ENCODE peak calls at places on chromosomes 7 and 10, in five cellular contexts. E, I, A, B and V are unnamed samples.

GRCh38 chr10:101444058-101444457 is 90.1 kb downstream of the BTRC start:
- DNase-seq in E (no peak), I (no peak), A (no peak), B (no peak), V (peak)

GRCh38 chr7:115066050-115066449 is 144.2 kb downstream of the MDFIC start:
- DNase-seq in E (no peak), I (no peak), A (no peak), B (no peak), V (no peak)

GRCh38 chr10:70607936-70608335 is 5.4 kb upstream of the PRF1 start:
- DNase-seq in E (no peak), I (no peak), A (no peak), B (no peak), V (no peak)

GRCh38 chr10:106795619-106796018 is 368.9 kb downstream of the SORCS1 start:
- DNase-seq in E (no peak), I (peak), A (no peak), B (no peak), V (no peak)

GRCh38 chr10:6382081-6382480 is 179.3 kb downstream of the PFKFB3 start:
- DNase-seq in E (peak), I (no peak), A (peak), B (no peak), V (no peak)

GRCh38 chr7:92685146-92686042 is 95.2 kb upstream of the FAM133B start:
- DNase-seq in E (no peak), I (no peak), A (no peak), B (no peak), V (no peak)

GRCh38 chr10:120644549-120645410 is 187.8 kb downstream of the PLPP4 start:
- DNase-seq in E (no peak), I (peak), A (peak), B (no peak), V (no peak)

GRCh38 chr7:74584160-74584954 is 73.2 kb upstream of the GTF2I start:
- DNase-seq in E (no peak), I (no peak), A (no peak), B (no peak), V (no peak)

GRCh38 chr7:1667566-1668485 is 2.3 kb upstream of the ELFN1 start:
- DNase-seq in E (no peak), I (peak), A (no peak), B (no peak), V (no peak)

GRCh38 chr7:6164010-6164409 is 108.4 kb downstream of the CYTH3 start:
- DNase-seq in E (no peak), I (no peak), A (no peak), B (no peak), V (no peak)

GRCh38 chr7:121075952-121076349 is 87.4 kb downstream of the CPED1 start:
- DNase-seq in E (no peak), I (no peak), A (no peak), B (no peak), V (no peak)

GRCh38 chr10:131692686-131693334 is 208.0 kb upstream of the PPP2R2D start:
- DNase-seq in E (no peak), I (no peak), A (no peak), B (no peak), V (no peak)

GRCh38 chr7:95776561-95777185 is 4.3 kb downstream of the DYNC1I1 start:
- DNase-seq in E (no peak), I (no peak), A (no peak), B (peak), V (peak)

GRCh38 chr7:45078199-45078681 is 10.5 kb downstream of the NACAD start:
- DNase-seq in E (no peak), I (no peak), A (no peak), B (no peak), V (no peak)

GRCh38 chr7:97179454-97180104 is 62.1 kb downstream of the SDHAF3 start:
- DNase-seq in E (no peak), I (peak), A (peak), B (peak), V (peak)

GRCh38 chr10:14859043-14859442 is 19.6 kb upstream of the SUV39H2 start:
- DNase-seq in E (no peak), I (no peak), A (no peak), B (no peak), V (no peak)

GRCh38 chr10:7551891-7552731 is 114.7 kb downstream of the ITIH5 start:
- DNase-seq in E (peak), I (peak), A (no peak), B (no peak), V (no peak)

GRCh38 chr10:71085689-71086438 is 126.5 kb upstream of the UNC5B start:
- DNase-seq in E (no peak), I (peak), A (no peak), B (no peak), V (no peak)

GRCh38 chr7:142440219-142441073 is 182.6 kb upstream of the PRSS58 start:
- DNase-seq in E (no peak), I (no peak), A (peak), B (peak), V (peak)

GRCh38 chr7:152522551-152522950 is 86.7 kb upstream of the KMT2C start:
- DNase-seq in E (peak), I (peak), A (peak), B (no peak), V (no peak)

GRCh38 chr10:77925410-77925794 is 1.2 kb downstream of the DLG5 start:
- DNase-seq in E (no peak), I (peak), A (no peak), B (peak), V (peak)

GRCh38 chr10:593016-593415 is 96.5 kb downstream of the DIP2C start:
- DNase-seq in E (no peak), I (no peak), A (no peak), B (no peak), V (no peak)

GRCh38 chr10:129658673-129659072 is 191.6 kb downstream of the MGMT start:
- DNase-seq in E (no peak), I (no peak), A (no peak), B (no peak), V (peak)

GRCh38 chr10:116715396-116715795 is 27.0 kb downstream of the HSPA12A start:
- DNase-seq in E (no peak), I (no peak), A (no peak), B (no peak), V (no peak)

GRCh38 chr10:116829711-116830110 is 19.6 kb upstream of the ENO4 start:
- DNase-seq in E (no peak), I (no peak), A (no peak), B (no peak), V (no peak)

GRCh38 chr10:91185239-91185875 is 35.1 kb upstream of the PCGF5 start:
- DNase-seq in E (no peak), I (no peak), A (peak), B (no peak), V (peak)

GRCh38 chr7:28037220-28038010 is 143.2 kb downstream of the JAZF1 start:
- DNase-seq in E (no peak), I (no peak), A (peak), B (peak), V (peak)

GRCh38 chr7:53661645-53662217 is 626.3 kb downstream of the POM121L12 start:
- DNase-seq in E (no peak), I (no peak), A (no peak), B (no peak), V (no peak)

GRCh38 chr7:604038-604883 is 84.6 kb upstream of the PDGFA start:
- DNase-seq in E (peak), I (no peak), A (peak), B (no peak), V (no peak)

GRCh38 chr10:49568235-49568634 is 29.3 kb upstream of the ERCC6 start:
- DNase-seq in E (no peak), I (no peak), A (peak), B (peak), V (no peak)

GRCh38 chr7:51324206-51324884 is 7.7 kb upstream of the COBL start:
- DNase-seq in E (no peak), I (no peak), A (no peak), B (peak), V (no peak)